ENCODE peak calls at places on chromosomes 1 and 21, in four cellular contexts. F, R, P and V are unnamed samples.

GRCh38 chr1:244970236-244970652 is 105.9 kb upstream of the HNRNPU start:
- DNase-seq in F (peak), R (peak), P (peak), V (peak)

GRCh38 chr1:42380617-42381423 is at the start of gene RIMKLA:
- DNase-seq in F (peak), R (peak), P (peak), V (peak)

GRCh38 chr1:24793762-24794161 is 48.5 kb downstream of the CLIC4 start:
- DNase-seq in F (no peak), R (peak), P (no peak), V (no peak)

GRCh38 chr1:85555867-85556577 is 24.5 kb upstream of the CCN1 start:
- DNase-seq in F (no peak), R (no peak), P (no peak), V (no peak)

GRCh38 chr21:31530364-31530763 is 129.1 kb upstream of the SOD1 start:
- DNase-seq in F (no peak), R (no peak), P (no peak), V (no peak)

GRCh38 chr1:151653397-151653796 is 41.5 kb downstream of the SNX27 start:
- DNase-seq in F (no peak), R (peak), P (no peak), V (no peak)

GRCh38 chr1:204973449-204973848 is 69.6 kb upstream of the CNTN2 start:
- DNase-seq in F (no peak), R (no peak), P (no peak), V (no peak)

GRCh38 chr1:52603301-52603675 is 1.1 kb downstream of the GPX7 start:
- DNase-seq in F (no peak), R (no peak), P (no peak), V (no peak)

GRCh38 chr1:112707217-112708001 is 482 bp upstream of the RHOC start:
- DNase-seq in F (peak), R (peak), P (peak), V (peak)

GRCh38 chr1:192706936-192707335 is 71.0 kb downstream of the RGS13 start:
- DNase-seq in F (no peak), R (peak), P (no peak), V (no peak)

GRCh38 chr21:28239345-28239744 is 753.3 kb downstream of the LTN1 start:
- DNase-seq in F (no peak), R (no peak), P (no peak), V (no peak)

GRCh38 chr1:167533851-167534300 is 15.5 kb upstream of the CD247 start:
- DNase-seq in F (peak), R (peak), P (peak), V (peak)

GRCh38 chr21:37208741-37209225 is 58.4 kb downstream of the VPS26C start:
- DNase-seq in F (no peak), R (no peak), P (no peak), V (no peak)

GRCh38 chr21:38242036-38242435 is 14.8 kb upstream of the KCNJ15 start:
- DNase-seq in F (no peak), R (no peak), P (no peak), V (no peak)

GRCh38 chr1:27885620-27886352 is 13.4 kb downstream of the THEMIS2 start:
- DNase-seq in F (no peak), R (no peak), P (no peak), V (no peak)

GRCh38 chr1:33176362-33176850 is 5.4 kb downstream of the TRIM62 start:
- DNase-seq in F (peak), R (peak), P (no peak), V (no peak)

GRCh38 chr1:91672601-91673161 is 172.0 kb downstream of the CDC7 start:
- DNase-seq in F (no peak), R (no peak), P (no peak), V (no peak)

GRCh38 chr1:17279001-17279830 is 28.8 kb upstream of the PADI4 start:
- DNase-seq in F (no peak), R (no peak), P (no peak), V (no peak)

GRCh38 chr1:88680446-88680845 is 3.6 kb upstream of the PKN2 start:
- DNase-seq in F (no peak), R (peak), P (no peak), V (no peak)

GRCh38 chr1:99613716-99614115 is 32.2 kb upstream of the PALMD start:
- DNase-seq in F (no peak), R (peak), P (no peak), V (no peak)

GRCh38 chr1:14467112-14467511 is 131.4 kb upstream of the KAZN start:
- DNase-seq in F (no peak), R (no peak), P (no peak), V (no peak)

GRCh38 chr1:242455052-242455361 is 69.5 kb downstream of the PLD5 start:
- DNase-seq in F (no peak), R (no peak), P (no peak), V (no peak)

GRCh38 chr1:119915517-119915916 is 19.2 kb upstream of the ADAM30 start:
- DNase-seq in F (no peak), R (no peak), P (no peak), V (no peak)

GRCh38 chr1:40701684-40702083 is 10.2 kb downstream of the NFYC start:
- DNase-seq in F (no peak), R (no peak), P (no peak), V (no peak)

GRCh38 chr1:241715956-241716355 is 63.9 kb downstream of the WDR64 start:
- DNase-seq in F (no peak), R (no peak), P (no peak), V (no peak)

GRCh38 chr1:239757711-239758110 is 334.0 kb upstream of the FMN2 start:
- DNase-seq in F (no peak), R (no peak), P (no peak), V (no peak)

GRCh38 chr1:2258996-2259395 is 30.9 kb downstream of the SKI start:
- DNase-seq in F (no peak), R (no peak), P (no peak), V (no peak)

GRCh38 chr1:74053407-74053806 is 144.6 kb downstream of the LRRIQ3 start:
- DNase-seq in F (no peak), R (peak), P (no peak), V (no peak)

GRCh38 chr1:218845589-218845988 is 328.1 kb upstream of the LYPLAL1 start:
- DNase-seq in F (no peak), R (no peak), P (no peak), V (no peak)

GRCh38 chr21:40102682-40103081 is 235.4 kb downstream of the PCP4 start:
- DNase-seq in F (no peak), R (no peak), P (no peak), V (no peak)

GRCh38 chr1:168234846-168235547 is 9.2 kb downstream of the SFT2D2 start:
- DNase-seq in F (peak), R (peak), P (no peak), V (peak)

GRCh38 chr1:6969106-6969505 is 183.9 kb downstream of the CAMTA1 start:
- DNase-seq in F (no peak), R (peak), P (no peak), V (no peak)

GRCh38 chr1:85151446-85151845 is 49.4 kb downstream of the SYDE2 start:
- DNase-seq in F (no peak), R (no peak), P (no peak), V (no peak)

GRCh38 chr1:161727343-161727924 is 6.1 kb downstream of the FCRLB start:
- DNase-seq in F (no peak), R (peak), P (no peak), V (no peak)

GRCh38 chr1:223137402-223138100 is 5.5 kb downstream of the TLR5 start:
- DNase-seq in F (no peak), R (peak), P (no peak), V (no peak)

GRCh38 chr1:202069670-202070069 is 53.0 kb upstream of the GPR37L1 start:
- DNase-seq in F (no peak), R (no peak), P (no peak), V (peak)

GRCh38 chr1:70495370-70495769 is 84.3 kb downstream of the CTH start:
- DNase-seq in F (no peak), R (no peak), P (no peak), V (no peak)

GRCh38 chr1:203250936-203251335 is 21.5 kb upstream of the CHIT1 start:
- DNase-seq in F (no peak), R (no peak), P (no peak), V (no peak)

GRCh38 chr1:170660281-170660713 is 3.6 kb upstream of the PRRX1 start:
- DNase-seq in F (peak), R (no peak), P (peak), V (peak)

GRCh38 chr1:170661646-170662411 is 2.1 kb upstream of the PRRX1 start:
- DNase-seq in F (peak), R (peak), P (peak), V (peak)

GRCh38 chr1:170660874-170661645 is 2.9 kb upstream of the PRRX1 start:
- DNase-seq in F (peak), R (peak), P (peak), V (peak)

GRCh38 chr1:170659404-170660035 is 4.4 kb upstream of the PRRX1 start:
- DNase-seq in F (no peak), R (no peak), P (no peak), V (peak)

DNA sequence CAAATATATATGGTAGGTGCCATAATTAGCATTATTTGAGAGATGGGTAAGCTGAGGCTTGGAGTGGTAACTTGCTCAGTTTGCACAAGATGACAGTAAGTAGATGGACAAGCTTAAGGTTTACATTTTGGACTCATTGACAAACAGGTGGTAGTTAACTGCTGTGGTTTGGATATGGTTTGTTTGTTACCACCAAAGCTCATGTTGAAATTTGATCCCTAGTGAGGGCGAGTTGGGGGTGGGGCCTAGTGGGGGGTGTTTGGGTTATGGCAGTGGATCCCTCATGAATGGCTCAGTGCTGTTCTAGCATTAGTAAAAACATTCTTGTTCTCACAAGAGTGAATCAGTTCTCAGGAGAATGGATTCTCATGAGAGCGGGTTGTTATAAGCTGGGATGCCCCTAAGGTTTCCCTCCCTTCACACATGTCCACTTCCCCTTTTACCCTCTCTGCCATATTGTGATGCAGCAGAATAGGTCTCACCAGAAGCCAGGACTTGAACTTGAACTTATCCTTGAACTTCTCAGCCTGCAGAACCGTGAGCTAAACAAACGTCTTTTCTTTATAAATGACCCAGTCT is 6.6 kb upstream of the PRRX1 start:
- DNase-seq in F (no peak), R (peak), P (no peak), V (no peak)
- H3K23ac ChIP-seq in F (no peak), R (peak), P (no peak), V (no peak)

DNA sequence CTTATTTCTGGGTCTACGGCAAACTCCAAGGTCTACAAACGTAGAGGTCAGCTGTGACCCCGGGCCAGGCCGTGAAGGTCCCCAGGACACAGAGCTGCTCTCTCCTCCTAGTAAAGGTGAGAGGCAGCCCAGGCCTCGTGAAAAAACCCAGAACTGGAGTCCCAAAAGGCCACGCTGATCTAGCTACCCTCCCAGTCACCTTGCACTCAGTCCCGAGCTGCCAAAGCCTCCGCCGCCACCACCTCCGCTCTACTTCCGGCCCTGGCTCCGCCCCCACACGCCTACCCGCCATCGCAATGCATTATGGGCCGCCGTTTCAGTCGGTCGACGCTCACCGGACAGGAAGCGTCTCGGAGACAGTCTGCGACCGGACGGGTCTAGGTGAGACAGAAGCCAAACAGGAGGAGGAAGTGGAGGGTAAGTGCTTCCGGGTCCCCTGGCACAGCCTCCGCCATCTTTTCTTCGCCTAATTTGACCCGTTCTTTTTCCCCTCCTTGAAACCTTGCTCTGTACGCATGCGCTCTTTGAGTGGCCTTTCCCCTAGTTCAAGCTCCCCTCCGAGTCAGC is at the start of the genes ATP5PF and GABPA:
- DNase-seq in F (peak), R (peak), P (peak), V (peak)
- H3K4me2 ChIP-seq in F (peak), R (peak), P (peak), V (peak)

DNA sequence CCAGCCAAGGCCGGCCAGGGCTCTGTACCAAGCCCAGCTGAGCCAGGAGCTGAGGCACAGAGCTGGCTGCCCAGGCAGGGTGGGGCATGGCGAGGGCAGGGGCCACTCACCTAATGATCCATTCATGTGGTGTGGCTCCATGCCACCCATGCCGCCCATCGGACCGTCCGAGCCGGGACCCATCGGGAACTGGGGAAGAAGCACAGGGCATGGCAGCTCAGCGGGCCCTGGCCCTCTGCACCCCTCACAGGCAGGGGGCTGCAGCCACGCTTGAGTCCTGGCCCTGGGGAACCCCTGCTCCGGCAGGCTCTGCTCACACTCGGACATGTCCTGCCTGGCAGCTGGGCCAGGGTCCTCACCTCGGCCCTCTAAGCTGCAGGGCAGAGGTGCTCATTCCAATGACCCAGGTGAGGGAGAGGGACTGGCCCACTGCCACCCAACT is 28.7 kb downstream of the MRPL37 start:
- DNase-seq in F (no peak), R (no peak), P (no peak), V (no peak)
- H4K5ac ChIP-seq in F (no peak), R (no peak), P (no peak), V (no peak)

DNA sequence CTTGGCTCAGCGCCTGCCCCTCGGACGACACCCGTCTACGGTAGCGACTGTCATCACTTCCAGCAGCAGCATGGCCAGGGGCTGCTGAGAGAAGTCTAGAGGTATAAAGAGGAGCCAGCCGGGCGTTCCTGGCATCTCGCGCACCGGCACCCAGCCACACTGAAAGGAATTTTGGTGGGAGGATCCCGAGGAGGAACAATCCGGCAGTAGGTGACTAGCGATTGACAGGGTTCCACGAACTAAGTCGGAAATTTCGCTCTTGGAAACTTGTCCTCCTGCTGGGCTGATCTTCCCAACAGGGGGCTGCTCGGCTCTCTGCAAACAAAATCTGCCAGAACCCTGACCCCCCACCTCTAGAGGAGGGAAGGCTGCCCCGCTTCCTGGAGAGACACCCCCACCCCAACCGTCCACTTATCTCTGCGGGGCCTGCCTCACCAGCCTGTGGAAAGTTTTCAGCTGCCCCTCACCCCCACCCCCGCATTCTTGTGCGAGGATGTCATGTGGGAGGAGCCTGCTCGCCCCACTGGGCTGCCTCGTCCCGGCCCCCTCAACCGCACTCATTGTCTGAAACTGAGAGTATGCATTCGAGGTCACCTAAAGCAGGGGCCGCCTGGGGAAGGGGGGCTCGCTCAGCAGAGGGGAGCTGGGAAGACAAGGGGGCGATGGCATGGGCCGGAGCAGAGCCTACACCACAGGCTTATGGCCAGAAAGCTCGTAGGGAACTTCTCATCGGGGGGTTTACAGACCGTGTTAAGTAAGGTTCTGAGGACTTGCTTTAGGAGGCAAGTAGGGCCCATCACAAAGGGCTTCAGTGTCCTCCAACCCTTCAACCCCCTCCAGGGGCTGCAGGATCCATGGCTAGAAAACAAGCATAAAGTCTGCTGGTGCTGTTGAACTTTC is 9.6 kb downstream of the EPHA2 start:
- DNase-seq in F (peak), R (peak), P (peak), V (peak)
- H3K23ac ChIP-seq in F (no peak), R (peak), P (no peak), V (peak)

GRCh38 chr1:48227165-48228013 is 4.9 kb downstream of the SLC5A9 start:
- DNase-seq in F (no peak), R (no peak), P (no peak), V (no peak)
- H3K4me2 ChIP-seq in F (no peak), R (no peak), P (no peak), V (no peak)

GRCh38 chr1:30464187-30464617 is 259.2 kb downstream of the MATN1 start:
- DNase-seq in F (no peak), R (no peak), P (no peak), V (no peak)

GRCh38 chr1:30467101-30467500 is 256.3 kb downstream of the MATN1 start:
- DNase-seq in F (no peak), R (no peak), P (no peak), V (no peak)

GRCh38 chr1:30466610-30467009 is 256.8 kb downstream of the MATN1 start:
- DNase-seq in F (no peak), R (no peak), P (no peak), V (no peak)

GRCh38 chr1:30465096-30465495 is 258.3 kb downstream of the MATN1 start:
- DNase-seq in F (no peak), R (no peak), P (no peak), V (no peak)

GRCh38 chr1:30466026-30466425 is 257.4 kb downstream of the MATN1 start:
- DNase-seq in F (no peak), R (no peak), P (no peak), V (no peak)
- H4K5ac ChIP-seq in F (no peak), R (no peak), P (no peak), V (no peak)

GRCh38 chr21:44443891-44444285 is 11.4 kb upstream of the LRRC3 start:
- DNase-seq in F (no peak), R (no peak), P (no peak), V (no peak)
- H3K23ac ChIP-seq in F (no peak), R (no peak), P (no peak), V (no peak)